ENCODE peak calls at places on chromosomes 5 and 9, in eight cellular contexts. G, K, W, T, Z, I, D and B are unnamed samples.

GRCh38 chr5:41148448-41148847 is 64.9 kb downstream of the C6 start:
- DNase-seq in G (no peak), K (no peak), W (no peak), T (no peak), Z (no peak), I (no peak), D (no peak), B (no peak)

GRCh38 chr9:134533850-134534585 is 107.6 kb upstream of the COL5A1 start:
- DNase-seq in G (no peak), K (peak; percentile 25), W (no peak), T (no peak), Z (no peak), I (peak; percentile 37), D (no peak), B (no peak)

GRCh38 chr5:172005708-172006377 is 595 bp downstream of the FBXW11 start:
- DNase-seq in G (peak; percentile 38), K (no peak), W (peak; percentile 22), T (peak; percentile 38), Z (no peak), I (peak; percentile 86), D (peak; percentile 37), B (peak; percentile 26)

GRCh38 chr5:88808153-88808552 is 74.8 kb downstream of the MEF2C start:
- DNase-seq in G (no peak), K (no peak), W (no peak), T (no peak), Z (no peak), I (no peak), D (no peak), B (no peak)

GRCh38 chr5:150149618-150150017 is 6.0 kb downstream of the PDGFRB start:
- DNase-seq in G (no peak), K (no peak), W (no peak), T (no peak), Z (no peak), I (no peak), D (no peak), B (no peak)

GRCh38 chr5:1490360-1490759 is 33.4 kb downstream of the LPCAT1 start:
- DNase-seq in G (no peak), K (no peak), W (no peak), T (no peak), Z (no peak), I (no peak), D (no peak), B (no peak)

GRCh38 chr5:96614110-96614691 is 48.0 kb upstream of the CAST start:
- DNase-seq in G (peak; percentile 63), K (peak; percentile 96), W (peak; percentile 81), T (peak; percentile 52), Z (peak; percentile 25), I (no peak), D (peak; percentile 60), B (no peak)

GRCh38 chr5:127019928-127020327 is 10.4 kb downstream of the MARCHF3 start:
- DNase-seq in G (no peak), K (no peak), W (no peak), T (no peak), Z (no peak), I (no peak), D (no peak), B (no peak)

GRCh38 chr9:136368190-136368589 is 4.6 kb upstream of the DNLZ start:
- DNase-seq in G (no peak), K (no peak), W (no peak), T (no peak), Z (no peak), I (no peak), D (no peak), B (no peak)

GRCh38 chr5:127187711-127188110 is 102.9 kb upstream of the MEGF10 start:
- DNase-seq in G (no peak), K (no peak), W (no peak), T (no peak), Z (no peak), I (no peak), D (no peak), B (no peak)

GRCh38 chr5:104171958-104172357 is 609.4 kb upstream of the NUDT12 start:
- DNase-seq in G (no peak), K (no peak), W (no peak), T (no peak), Z (no peak), I (no peak), D (no peak), B (no peak)

GRCh38 chr5:179839328-179840256 is 18.9 kb downstream of the SQSTM1 start:
- DNase-seq in G (peak; percentile 87), K (peak; percentile 39), W (no peak), T (peak; percentile 51), Z (no peak), I (peak; percentile 70), D (no peak), B (peak; percentile 67)

GRCh38 chr5:179837076-179838011 is 16.6 kb downstream of the SQSTM1 start:
- DNase-seq in G (no peak), K (no peak), W (no peak), T (no peak), Z (no peak), I (peak; percentile 75), D (no peak), B (no peak)

GRCh38 chr5:179834120-179834519 is 13.4 kb downstream of the SQSTM1 start:
- DNase-seq in G (no peak), K (no peak), W (no peak), T (no peak), Z (no peak), I (no peak), D (no peak), B (no peak)

GRCh38 chr5:179833709-179834070 is 13.0 kb downstream of the SQSTM1 start:
- DNase-seq in G (no peak), K (no peak), W (no peak), T (no peak), Z (no peak), I (no peak), D (no peak), B (no peak)

DNA sequence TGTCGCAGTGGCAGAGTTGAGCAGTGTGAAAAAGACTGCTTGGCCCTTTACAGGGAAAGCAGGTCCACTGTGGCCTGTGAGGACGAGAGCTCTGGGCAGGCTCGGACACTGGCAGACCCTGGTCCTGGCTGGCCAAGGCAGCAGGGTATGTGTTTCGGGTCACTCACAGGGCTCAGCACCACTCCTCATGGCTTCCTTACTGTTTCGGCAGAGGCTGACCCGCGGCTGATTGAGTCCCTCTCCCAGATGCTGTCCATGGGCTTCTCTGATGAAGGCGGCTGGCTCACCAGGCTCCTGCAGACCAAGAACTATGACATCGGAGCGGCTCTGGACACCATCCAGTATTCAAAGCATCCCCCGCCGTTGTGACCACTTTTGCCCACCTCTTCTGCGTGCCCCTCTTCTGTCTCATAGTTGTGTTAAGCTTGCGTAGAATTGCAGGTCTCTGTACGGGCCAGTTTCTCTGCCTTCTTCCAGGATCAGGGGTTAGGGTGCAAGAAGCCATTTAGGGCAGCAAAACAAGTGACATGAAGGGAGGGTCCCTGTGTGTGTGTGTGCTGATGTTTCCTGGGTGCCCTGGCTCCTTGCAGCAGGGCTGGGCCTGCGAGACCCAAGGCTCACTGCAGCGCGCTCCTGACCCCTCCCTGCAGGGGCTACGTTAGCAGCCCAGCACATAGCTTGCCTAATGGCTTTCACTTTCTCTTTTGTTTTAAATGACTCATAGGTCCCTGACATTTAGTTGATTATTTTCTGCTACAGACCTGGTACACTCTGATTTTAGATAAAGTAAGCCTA is 15.7 kb downstream of the SQSTM1 start:
- DNase-seq in G (no peak), K (peak; percentile 52), W (no peak), T (no peak), Z (no peak), I (peak; percentile 81), D (no peak), B (no peak)
- TF ChIP-seq POLR2A in G (no peak), K (peak; percentile 47), W (no peak), T (no peak), Z (peak; percentile 59), I (no peak), D (no peak), B (no peak)

GRCh38 chr5:133225671-133226152 is 173.9 kb downstream of the HSPA4 start:
- DNase-seq in G (peak; percentile 29), K (peak; percentile 70), W (no peak), T (no peak), Z (no peak), I (no peak), D (peak; percentile 30), B (no peak)

GRCh38 chr5:133220851-133221674 is 169.2 kb downstream of the HSPA4 start:
- DNase-seq in G (no peak), K (peak; percentile 64), W (no peak), T (no peak), Z (no peak), I (no peak), D (no peak), B (no peak)

GRCh38 chr5:133222979-133223378 is 171.2 kb downstream of the HSPA4 start:
- DNase-seq in G (no peak), K (no peak), W (no peak), T (no peak), Z (no peak), I (no peak), D (no peak), B (no peak)

GRCh38 chr5:133222040-133222439 is 170.2 kb downstream of the HSPA4 start:
- DNase-seq in G (no peak), K (no peak), W (no peak), T (no peak), Z (no peak), I (no peak), D (no peak), B (no peak)

GRCh38 chr5:133222521-133222920 is 170.7 kb downstream of the HSPA4 start:
- DNase-seq in G (no peak), K (no peak), W (no peak), T (no peak), Z (no peak), I (no peak), D (no peak), B (no peak)
- H3K27ac ChIP-seq in G (no peak overlapping the region), K (no peak overlapping the region), W (no peak overlapping the region), T (no peak overlapping the region), Z (no peak overlapping the region), I (no peak overlapping the region), D (no peak overlapping the region), B (no peak overlapping the region)

DNA sequence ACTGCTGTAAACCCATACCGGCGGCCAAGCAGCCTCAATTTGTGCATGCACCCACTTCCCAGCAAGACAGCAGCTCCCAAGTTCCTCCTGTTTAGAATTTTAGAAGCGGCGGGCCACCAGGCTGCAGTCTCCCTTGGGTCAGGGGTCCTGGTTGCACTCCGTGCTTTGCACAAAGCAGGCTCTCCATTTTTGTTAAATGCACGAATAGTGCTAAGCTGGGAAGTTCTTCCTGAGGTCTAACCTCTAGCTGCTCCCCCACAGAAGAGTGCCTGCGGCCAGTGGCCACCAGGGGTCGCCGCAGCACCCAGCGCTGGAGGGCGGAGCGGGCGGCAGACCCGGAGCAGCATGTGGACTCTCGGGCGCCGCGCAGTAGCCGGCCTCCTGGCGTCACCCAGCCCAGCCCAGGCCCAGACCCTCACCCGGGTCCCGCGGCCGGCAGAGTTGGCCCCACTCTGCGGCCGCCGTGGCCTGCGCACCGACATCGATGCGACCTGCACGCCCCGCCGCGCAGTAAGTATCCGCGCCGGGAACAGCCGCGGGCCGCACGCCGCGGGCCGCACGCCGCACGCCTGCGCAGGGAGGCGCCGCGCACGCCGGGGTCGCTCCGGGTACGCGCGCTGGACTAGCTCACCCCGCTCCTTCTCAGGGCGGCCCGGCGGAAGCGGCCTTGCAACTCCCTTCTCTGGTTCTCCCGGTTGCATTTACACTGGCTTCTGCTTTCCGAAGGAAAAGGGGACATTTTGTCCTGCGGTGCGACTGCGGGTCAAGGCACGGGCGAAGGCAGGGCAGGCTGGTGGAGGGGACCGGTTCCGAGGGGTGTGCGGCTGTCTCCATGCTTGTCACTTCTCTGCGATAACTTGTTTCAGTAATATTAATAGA is at the start of gene FXN:
- DNase-seq in G (peak; percentile 85), K (peak; percentile 75), W (peak; percentile 72), T (peak; percentile 85), Z (peak; percentile 38), I (peak; percentile 97), D (peak; percentile 88), B (peak; percentile 88)
- TF ChIP-seq POLR2A in G (peak; percentile 58), K (peak; percentile 62), W (peak; percentile 28), T (no peak), Z (peak; percentile 84), I (no peak), D (peak; percentile 28), B (no peak)

GRCh38 chr5:152004095-152004494 is 79.4 kb upstream of the GLRA1 start:
- DNase-seq in G (no peak), K (no peak), W (no peak), T (no peak), Z (no peak), I (no peak), D (no peak), B (no peak)
- H3K27ac ChIP-seq in G (no peak overlapping the region), K (no peak overlapping the region), W (no peak overlapping the region), T (no peak overlapping the region), Z (no peak overlapping the region), I (no peak overlapping the region), D (no peak overlapping the region), B (no peak overlapping the region)